ENCODE peak calls at places on chromosome 4, in six cellular contexts. C, L, H, A, Q and G are unnamed samples.

GRCh38 chr4:48902266-48902665 is 4.3 kb downstream of the OCIAD2 start:
- DNase-seq in C (no peak), L (peak), H (peak), A (peak), Q (no peak), G (no peak)

GRCh38 chr4:169619518-169619957 is 840 bp upstream of the CLCN3 start:
- DNase-seq in C (peak), L (peak), H (peak), A (peak), Q (peak), G (peak)

GRCh38 chr4:70958681-70959080 is 34.8 kb upstream of the DCK start:
- DNase-seq in C (no peak), L (peak), H (no peak), A (peak), Q (no peak), G (no peak)

GRCh38 chr4:99462875-99463464 is 27.8 kb upstream of the ADH7 start:
- DNase-seq in C (peak), L (peak), H (peak), A (peak), Q (peak), G (peak)

GRCh38 chr4:47215759-47216158 is 184.4 kb downstream of the GABRB1 start:
- DNase-seq in C (no peak), L (peak), H (no peak), A (peak), Q (no peak), G (no peak)

GRCh38 chr4:176792348-176793059 is at the start of gene VEGFC:
- DNase-seq in C (no peak), L (peak), H (peak), A (peak), Q (peak), G (no peak)

GRCh38 chr4:54217642-54218486 is 11.2 kb upstream of the PDGFRA start:
- DNase-seq in C (peak), L (peak), H (peak), A (peak), Q (peak), G (peak)

GRCh38 chr4:120963449-120963848 is 40.9 kb upstream of the PRDM5 start:
- DNase-seq in C (no peak), L (no peak), H (no peak), A (no peak), Q (no peak), G (no peak)

GRCh38 chr4:1193206-1194027 is 21.0 kb upstream of the SPON2 start:
- DNase-seq in C (no peak), L (no peak), H (peak), A (no peak), Q (no peak), G (no peak)

GRCh38 chr4:150038335-150039076 is 39.7 kb upstream of the DCLK2 start:
- DNase-seq in C (no peak), L (no peak), H (no peak), A (no peak), Q (no peak), G (no peak)

GRCh38 chr4:29560452-29560851 is 1159.7 kb upstream of the PCDH7 start:
- DNase-seq in C (no peak), L (no peak), H (no peak), A (no peak), Q (no peak), G (no peak)

GRCh38 chr4:65242156-65242846 is 428.0 kb downstream of the EPHA5 start:
- DNase-seq in C (no peak), L (no peak), H (no peak), A (no peak), Q (no peak), G (no peak)

GRCh38 chr4:18034099-18034498 is 12.5 kb upstream of the LCORL start:
- DNase-seq in C (no peak), L (no peak), H (no peak), A (no peak), Q (no peak), G (no peak)

GRCh38 chr4:26321326-26322276 is 787 bp downstream of the RBPJ start:
- DNase-seq in C (peak), L (peak), H (peak), A (peak), Q (no peak), G (peak)

GRCh38 chr4:176791591-176792347 is 953 bp downstream of the VEGFC start:
- DNase-seq in C (no peak), L (peak), H (no peak), A (peak), Q (no peak), G (no peak)

GRCh38 chr4:38723726-38724506 is 58.9 kb downstream of the TLR10 start:
- DNase-seq in C (no peak), L (no peak), H (no peak), A (peak), Q (no peak), G (no peak)